ENCODE peak calls at places on chromosomes 16 and 17, in nine cellular contexts. H is cardiac muscle cell, I is A549, U is thoracic aorta, Q is mesendoderm, Z is endothelial cell of umbilical vein, S is Panc1, Y is neuronal stem cell, D is lung. N is an unnamed sample. For H3K4me1, the result is how much of the 10 kb centered on the place peaks cover.

GRCh38 chr17:68398731-68399637 is 58.3 kb downstream of the WIPI1 start:
- DNase-seq in Q (peak), H (peak), I (peak), U (no peak), D (peak), Y (peak), Z (peak), S (peak), N (peak)

GRCh38 chr17:42591411-42591810 is 13.9 kb upstream of the PSMC3IP start:
- DNase-seq in H (no peak), U (no peak), I (no peak), S (no peak), Z (no peak), Q (no peak), D (no peak), Y (no peak), N (no peak)

GRCh38 chr16:20853981-20854620 is 46.1 kb downstream of the DCUN1D3 start:
- DNase-seq in Z (peak), H (no peak), I (no peak), U (no peak), Q (no peak), D (no peak), Y (no peak), S (no peak), N (no peak)

GRCh38 chr16:90008708-90009145 is 10.5 kb downstream of the DBNDD1 start:
- DNase-seq in U (no peak), Y (no peak), I (no peak), Q (no peak), Z (no peak), S (no peak), H (no peak), D (no peak), N (peak)

GRCh38 chr16:3938843-3939624 is 58.5 kb upstream of the CREBBP start:
- DNase-seq in D (no peak), Z (peak), H (peak), Y (peak), U (no peak), I (peak), Q (peak), S (no peak), N (peak)

GRCh38 chr16:29839822-29840221 is 19.6 kb downstream of the MVP start:
- DNase-seq in H (no peak), D (no peak), I (no peak), U (no peak), Y (no peak), Q (no peak), S (no peak), Z (no peak), N (no peak)

GRCh38 chr17:36070427-36070826 is 6.4 kb downstream of the CCL18 start:
- DNase-seq in D (no peak), Y (no peak), Z (no peak), U (no peak), S (no peak), I (no peak), H (no peak), Q (no peak), N (no peak)

GRCh38 chr16:66365588-66365987 is 903 bp upstream of the CDH5 start:
- DNase-seq in Y (no peak), S (no peak), D (no peak), Q (no peak), U (no peak), I (peak), Z (peak), H (peak), N (no peak)

GRCh38 chr17:20008242-20009051 is 712 bp upstream of the SPECC1 start:
- DNase-seq in Z (no peak), D (peak), S (no peak), Q (peak), U (no peak), H (no peak), Y (no peak), I (peak), N (peak)

GRCh38 chr17:62067165-62068145 is 2.4 kb upstream of the MED13 start:
- DNase-seq in I (no peak), Q (peak), H (no peak), S (no peak), D (no peak), Z (no peak), U (no peak), Y (no peak), N (no peak)

GRCh38 chr17:12269751-12270150 is 249.1 kb downstream of the MAP2K4 start:
- DNase-seq in Q (no peak), I (no peak), U (no peak), S (no peak), Z (no peak), H (no peak), D (no peak), Y (no peak), N (no peak)

GRCh38 chr16:78993342-78993741 is 607.2 kb downstream of the MAF start:
- DNase-seq in S (no peak), Y (no peak), H (no peak), U (no peak), Q (no peak), Z (no peak), D (no peak), I (no peak), N (peak)

GRCh38 chr16:74723224-74723623 is 22.6 kb upstream of the MLKL start:
- DNase-seq in D (no peak), I (no peak), Y (no peak), Q (no peak), U (no peak), Z (no peak), H (no peak), S (no peak), N (no peak)

GRCh38 chr17:48841395-48841831 is 10.6 kb downstream of the CALCOCO2 start:
- DNase-seq in H (peak), U (no peak), S (no peak), D (no peak), Z (peak), Q (no peak), Y (no peak), I (no peak), N (peak)

GRCh38 chr17:41442772-41443171 is 2.0 kb upstream of the KRT38 start:
- DNase-seq in D (no peak), H (peak), U (no peak), Q (no peak), Z (no peak), I (no peak), Y (no peak), S (no peak), N (no peak)

GRCh38 chr17:38464251-38464722 is 36.0 kb downstream of the ARHGAP23 start:
- DNase-seq in U (peak), I (peak), Z (peak), D (no peak), Q (no peak), Y (no peak), H (no peak), S (no peak), N (no peak)

GRCh38 chr16:78689031-78689430 is 589.6 kb downstream of the WWOX start:
- DNase-seq in Y (no peak), I (no peak), Q (no peak), D (no peak), S (no peak), H (peak), U (no peak), Z (no peak), N (no peak)

GRCh38 chr17:13822671-13823070 is 220.9 kb upstream of the HS3ST3A1 start:
- DNase-seq in Y (no peak), Q (peak), Z (no peak), S (no peak), I (no peak), H (no peak), U (no peak), D (no peak), N (no peak)

GRCh38 chr16:23773339-23773738 is 18.5 kb downstream of the CHP2 start:
- DNase-seq in I (no peak), S (no peak), U (no peak), Q (no peak), D (no peak), Z (no peak), Y (no peak), H (no peak), N (no peak)

GRCh38 chr16:87463722-87464690 is 28.8 kb downstream of the ZCCHC14 start:
- DNase-seq in D (peak), Q (no peak), H (peak), Y (no peak), S (no peak), U (no peak), Z (peak), I (no peak), N (no peak)
- H3K4me3 ChIP-seq in D (no peak), Q (no peak), H (no peak), Y (no peak), S (peak), U (peak), Z (peak), I (no peak), N (no peak)

GRCh38 chr17:74292495-74292894 is 18.5 kb downstream of the DNAI2 start:
- DNase-seq in S (no peak), Y (no peak), Q (no peak), D (no peak), I (no peak), H (no peak), Z (no peak), U (no peak), N (no peak)

GRCh38 chr17:74297941-74298340 is 23.9 kb downstream of the DNAI2 start:
- DNase-seq in U (no peak), Y (no peak), I (no peak), H (no peak), S (no peak), Z (no peak), D (no peak), Q (no peak), N (no peak)

GRCh38 chr17:74298690-74299617 is 24.9 kb downstream of the DNAI2 start:
- DNase-seq in D (no peak), H (no peak), S (no peak), Z (no peak), I (no peak), Q (no peak), U (no peak), Y (no peak), N (no peak)

GRCh38 chr17:74296548-74296936 is 22.5 kb downstream of the DNAI2 start:
- DNase-seq in I (peak), Y (peak), U (no peak), D (peak), S (no peak), Q (peak), H (peak), Z (peak), N (peak)

DNA sequence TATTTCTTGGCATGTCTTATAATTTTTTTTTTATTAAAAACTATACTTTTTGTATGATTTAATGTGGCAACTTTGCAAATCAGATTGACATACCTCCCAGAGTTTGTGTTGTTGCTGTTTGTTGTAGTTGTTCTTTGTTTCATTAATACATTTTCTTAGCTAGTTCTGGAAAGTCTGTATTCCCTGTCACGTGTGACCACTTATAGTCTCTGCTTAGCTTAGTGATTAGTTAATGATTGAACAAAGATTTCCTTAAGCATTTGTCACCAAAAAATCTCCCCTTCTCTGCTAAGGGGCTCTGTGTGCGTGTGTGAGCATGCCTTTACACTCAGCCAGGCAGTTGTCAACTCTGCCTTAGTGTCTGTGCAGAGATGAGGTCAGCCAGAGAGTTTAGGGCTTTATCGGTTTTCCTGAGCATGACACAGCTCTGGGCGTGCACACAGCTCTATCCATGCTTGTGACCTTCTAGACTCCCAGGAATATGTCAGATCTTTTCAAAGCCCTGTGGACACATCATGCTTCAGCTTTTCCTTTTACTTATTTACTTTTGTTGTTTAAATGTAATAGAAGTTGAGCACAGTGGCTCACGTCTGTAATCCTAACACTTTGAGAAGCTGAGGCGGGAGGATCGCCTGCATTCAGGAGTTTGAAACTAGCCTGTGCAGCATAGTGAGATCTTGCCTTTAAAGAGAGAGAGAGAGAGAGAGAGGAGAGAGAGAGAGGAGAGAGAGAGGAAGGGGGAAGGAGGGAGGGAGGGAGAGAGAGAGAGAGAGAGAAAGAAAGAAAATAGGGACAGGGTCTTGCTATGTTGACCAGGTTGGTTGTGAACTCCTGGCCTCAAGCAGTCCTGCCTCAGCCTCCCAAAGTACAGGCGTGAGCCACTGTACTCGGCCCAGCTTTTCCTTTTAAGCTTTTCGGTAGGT is 21.9 kb downstream of the DNAI2 start:
- DNase-seq in Y (no peak), U (no peak), I (no peak), H (peak), D (no peak), S (no peak), Q (no peak), Z (no peak), N (peak)
- H3K4me1 ChIP-seq in Y (under half), U (under half), I (under half), H (under half), D (under half), S (under half), Q (under half), Z (under half), N (under half)

GRCh38 chr17:66438101-66438500 is 135.7 kb downstream of the PRKCA start:
- DNase-seq in Q (no peak), D (no peak), U (no peak), S (no peak), Z (no peak), H (no peak), Y (no peak), I (no peak), N (no peak)
- H3K4me3 ChIP-seq in Q (no peak), D (no peak), U (no peak), S (no peak), Z (no peak), H (no peak), Y (no peak), I (no peak), N (no peak)

GRCh38 chr17:1259910-1260389 is 10.3 kb upstream of the BHLHA9 start:
- DNase-seq in H (peak), U (no peak), Y (no peak), I (no peak), Q (no peak), D (no peak), Z (no peak), S (no peak), N (peak)
- H3K4me1 ChIP-seq in H (under half), U (under half), Y (under half), I (under half), Q (under half), D (under half), Z (under half), S (under half), N (under half)